ENCODE peak calls at places on chromosomes 2 and 18, in four cellular contexts. One of them, this sample, is unnamed.

GRCh38 chr18:45517181-45517741 is 98.0 kb upstream of the SLC14A2 start:
- DNase-seq in K562: no peak
- DNase-seq in A549: no peak
- DNase-seq in HepG2: no peak
- DNase-seq in this sample: no peak

GRCh38 chr2:134372141-134372540 is 118.3 kb downstream of the MGAT5 start:
- DNase-seq in HepG2: no peak
- DNase-seq in K562: no peak
- DNase-seq in A549: no peak
- DNase-seq in this sample: no peak

GRCh38 chr2:29309090-29310054 is 194.2 kb downstream of the CLIP4 start:
- DNase-seq in HepG2: peak; percentile 62
- DNase-seq in K562: peak; percentile 64
- DNase-seq in A549: peak; percentile 75
- DNase-seq in this sample: no peak

GRCh38 chr18:55790296-55790695 is 202.3 kb upstream of the TCF4 start:
- DNase-seq in K562: no peak
- DNase-seq in HepG2: no peak
- DNase-seq in A549: peak; percentile 41
- DNase-seq in this sample: no peak

GRCh38 chr18:56085561-56085960 is 497.6 kb upstream of the TCF4 start:
- DNase-seq in K562: no peak
- DNase-seq in A549: no peak
- DNase-seq in HepG2: no peak
- DNase-seq in this sample: no peak

GRCh38 chr2:6214471-6214870 is 522.3 kb downstream of the SOX11 start:
- DNase-seq in K562: no peak
- DNase-seq in A549: peak; percentile 17
- DNase-seq in HepG2: no peak
- DNase-seq in this sample: peak; percentile 2

GRCh38 chr2:70733428-70734185 is 34.4 kb downstream of the ADD2 start:
- DNase-seq in HepG2: no peak
- DNase-seq in K562: no peak
- DNase-seq in A549: no peak
- DNase-seq in this sample: no peak

GRCh38 chr2:129092871-129093385 is 774.3 kb upstream of the HS6ST1 start:
- DNase-seq in A549: peak; percentile 6
- DNase-seq in K562: no peak
- DNase-seq in HepG2: no peak
- DNase-seq in this sample: no peak

GRCh38 chr2:6723865-6724571 is 141.7 kb downstream of the CMPK2 start:
- DNase-seq in K562: no peak
- DNase-seq in A549: no peak
- DNase-seq in HepG2: no peak
- DNase-seq in this sample: no peak

GRCh38 chr2:241156997-241157441 is 6.8 kb downstream of the PPP1R7 start:
- DNase-seq in A549: no peak
- DNase-seq in HepG2: no peak
- DNase-seq in K562: no peak
- DNase-seq in this sample: no peak

GRCh38 chr2:164671664-164672396 is 50.5 kb upstream of the GRB14 start:
- DNase-seq in HepG2: no peak
- DNase-seq in A549: no peak
- DNase-seq in K562: no peak
- DNase-seq in this sample: no peak

GRCh38 chr2:140586379-140586778 is 1544.4 kb downstream of the LRP1B start:
- DNase-seq in HepG2: peak; percentile 54
- DNase-seq in A549: peak; percentile 63
- DNase-seq in K562: no peak
- DNase-seq in this sample: peak; percentile 65

GRCh38 chr2:137975280-137976271 is 11.3 kb downstream of the HNMT start:
- DNase-seq in HepG2: peak; percentile 73
- DNase-seq in A549: no peak
- DNase-seq in K562: no peak
- DNase-seq in this sample: no peak

GRCh38 chr2:182416191-182416590 is 10.6 kb downstream of the PDE1A start:
- DNase-seq in HepG2: no peak
- DNase-seq in K562: no peak
- DNase-seq in A549: no peak
- DNase-seq in this sample: no peak

GRCh38 chr2:23235292-23235691 is 149.7 kb upstream of the KLHL29 start:
- DNase-seq in HepG2: no peak
- DNase-seq in K562: no peak
- DNase-seq in A549: no peak
- DNase-seq in this sample: no peak

GRCh38 chr2:98555681-98556080 is 52.6 kb downstream of the COA5 start:
- DNase-seq in HepG2: no peak
- DNase-seq in K562: no peak
- DNase-seq in A549: no peak
- DNase-seq in this sample: no peak

GRCh38 chr2:153163055-153163454 is 315.5 kb downstream of the RPRM start:
- DNase-seq in K562: no peak
- DNase-seq in HepG2: peak; percentile 76
- DNase-seq in A549: peak; percentile 56
- DNase-seq in this sample: peak; percentile 5

GRCh38 chr2:230256735-230257332 is 31.3 kb downstream of the SP140 start:
- DNase-seq in K562: no peak
- DNase-seq in HepG2: no peak
- DNase-seq in A549: no peak
- DNase-seq in this sample: no peak

GRCh38 chr2:28993211-28993960 is 12.3 kb downstream of the TOGARAM2 start:
- DNase-seq in A549: peak; percentile 24
- DNase-seq in K562: no peak
- DNase-seq in HepG2: no peak
- DNase-seq in this sample: no peak

DNA sequence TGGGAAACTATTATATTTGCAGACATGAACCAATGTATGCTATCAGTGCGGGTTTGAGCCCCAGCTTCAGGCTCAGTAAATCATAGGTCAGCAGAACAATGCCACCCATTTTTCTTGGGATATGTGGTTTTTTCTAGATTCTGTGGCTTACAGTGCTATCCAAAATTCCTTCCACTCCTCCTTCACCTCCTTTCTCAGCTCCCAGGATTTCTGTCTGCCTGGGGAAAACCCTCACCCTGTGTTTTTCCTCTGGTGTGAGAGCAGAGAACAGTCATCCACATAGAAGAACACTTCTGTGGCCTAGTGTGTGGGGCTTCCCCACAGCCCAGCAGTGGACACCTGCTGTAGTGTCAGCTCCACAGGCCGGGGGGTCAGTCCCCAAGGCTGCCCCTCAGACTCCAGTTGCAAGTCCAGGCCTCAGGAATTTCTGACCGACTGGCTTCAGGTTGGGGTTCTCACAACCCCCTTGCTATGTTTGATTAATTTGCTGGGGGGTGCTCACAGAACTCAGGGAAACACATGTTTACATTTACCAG is 238.2 kb downstream of the LDLRAD4 start:
- DNase-seq in K562: no peak
- DNase-seq in A549: no peak
- DNase-seq in HepG2: no peak
- DNase-seq in this sample: no peak
- H3K4me2 ChIP-seq in K562: no peak overlapping the region
- H3K4me2 ChIP-seq in A549: no peak overlapping the region
- H3K4me2 ChIP-seq in HepG2: no peak overlapping the region
- H3K4me2 ChIP-seq in this sample: no peak overlapping the region

DNA sequence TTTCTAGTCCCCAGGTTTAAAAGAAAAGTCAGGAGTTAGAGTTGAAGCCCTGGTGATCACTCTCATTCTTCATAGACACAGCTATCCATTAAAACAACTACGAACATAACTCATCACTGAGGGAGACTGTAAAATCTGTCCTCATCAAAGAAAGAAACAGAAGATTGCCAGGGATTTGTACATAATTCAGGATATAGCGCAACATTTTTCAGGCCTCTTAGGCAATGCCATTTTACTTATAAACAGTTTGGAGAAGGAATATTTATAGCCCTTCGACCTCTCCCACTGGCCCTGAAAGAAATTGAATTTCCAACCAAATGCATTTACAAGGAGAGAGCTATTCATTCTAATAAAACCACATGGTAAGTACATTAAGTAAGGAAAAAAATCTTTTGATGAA is 295.1 kb downstream of the RAD51AP2 start:
- DNase-seq in K562: no peak
- DNase-seq in A549: no peak
- DNase-seq in HepG2: no peak
- DNase-seq in this sample: no peak
- TF ChIP-seq RNF2 in K562: no peak
- TF ChIP-seq RNF2 in A549: no peak
- TF ChIP-seq RNF2 in HepG2: no peak
- TF ChIP-seq RNF2 in this sample: no peak

DNA sequence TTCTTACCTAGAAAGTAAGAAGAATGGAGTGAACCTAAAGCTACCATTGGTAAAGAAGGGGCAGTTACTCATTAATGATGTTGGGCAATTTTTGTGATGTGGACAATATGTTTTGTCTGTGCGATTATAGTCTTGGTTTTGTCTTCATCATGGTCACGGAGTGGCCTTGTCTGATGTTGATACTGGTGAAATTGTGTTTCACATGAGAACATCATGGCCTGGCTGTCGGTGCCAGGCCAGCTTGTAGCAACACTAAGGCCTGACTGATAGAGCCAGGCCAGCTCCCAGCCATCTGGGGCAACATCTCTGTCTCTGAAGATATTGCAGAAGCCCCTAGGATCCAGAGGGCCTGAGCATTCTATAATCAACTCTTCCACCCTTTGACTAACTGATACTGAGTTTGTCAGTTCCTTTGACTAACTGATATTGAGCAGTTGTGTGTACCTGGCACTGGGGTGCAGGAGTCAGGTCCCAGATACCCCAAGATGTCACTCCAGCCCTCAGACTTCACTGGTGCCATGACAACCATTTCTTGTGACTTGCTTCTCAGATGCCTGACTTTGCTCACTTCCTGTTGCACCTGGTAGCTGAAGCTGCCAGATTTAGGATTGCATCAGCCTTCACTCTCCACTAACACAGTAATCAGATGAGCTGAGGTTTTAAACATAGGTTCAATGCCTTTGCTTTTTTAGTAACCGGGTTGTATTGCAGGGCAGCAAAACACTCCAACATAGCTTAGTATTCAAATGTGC is 62.5 kb downstream of the RPIA start:
- DNase-seq in HepG2: no peak
- DNase-seq in K562: no peak
- DNase-seq in A549: no peak
- DNase-seq in this sample: no peak
- H3K4me2 ChIP-seq in HepG2: no peak overlapping the region
- H3K4me2 ChIP-seq in K562: peak overlapping the region; percentile 18
- H3K4me2 ChIP-seq in A549: no peak overlapping the region
- H3K4me2 ChIP-seq in this sample: no peak overlapping the region

GRCh38 chr2:157421377-157421944 is 22.4 kb downstream of the CYTIP start:
- DNase-seq in HepG2: no peak
- DNase-seq in A549: no peak
- DNase-seq in K562: no peak
- DNase-seq in this sample: no peak

GRCh38 chr2:157419031-157419580 is 24.8 kb downstream of the CYTIP start:
- DNase-seq in A549: no peak
- DNase-seq in HepG2: no peak
- DNase-seq in K562: no peak
- DNase-seq in this sample: no peak

GRCh38 chr2:157421964-157422363 is 21.9 kb downstream of the CYTIP start:
- DNase-seq in K562: no peak
- DNase-seq in A549: no peak
- DNase-seq in HepG2: no peak
- DNase-seq in this sample: no peak

GRCh38 chr2:157418215-157418614 is 25.7 kb downstream of the CYTIP start:
- DNase-seq in K562: no peak
- DNase-seq in A549: no peak
- DNase-seq in HepG2: no peak
- DNase-seq in this sample: no peak

GRCh38 chr2:157420771-157421323 is 23.0 kb downstream of the CYTIP start:
- DNase-seq in HepG2: no peak
- DNase-seq in A549: peak; percentile 51
- DNase-seq in K562: no peak
- DNase-seq in this sample: no peak
- TF ChIP-seq RNF2 in HepG2: no peak
- TF ChIP-seq RNF2 in A549: no peak
- TF ChIP-seq RNF2 in K562: no peak
- TF ChIP-seq RNF2 in this sample: no peak

DNA sequence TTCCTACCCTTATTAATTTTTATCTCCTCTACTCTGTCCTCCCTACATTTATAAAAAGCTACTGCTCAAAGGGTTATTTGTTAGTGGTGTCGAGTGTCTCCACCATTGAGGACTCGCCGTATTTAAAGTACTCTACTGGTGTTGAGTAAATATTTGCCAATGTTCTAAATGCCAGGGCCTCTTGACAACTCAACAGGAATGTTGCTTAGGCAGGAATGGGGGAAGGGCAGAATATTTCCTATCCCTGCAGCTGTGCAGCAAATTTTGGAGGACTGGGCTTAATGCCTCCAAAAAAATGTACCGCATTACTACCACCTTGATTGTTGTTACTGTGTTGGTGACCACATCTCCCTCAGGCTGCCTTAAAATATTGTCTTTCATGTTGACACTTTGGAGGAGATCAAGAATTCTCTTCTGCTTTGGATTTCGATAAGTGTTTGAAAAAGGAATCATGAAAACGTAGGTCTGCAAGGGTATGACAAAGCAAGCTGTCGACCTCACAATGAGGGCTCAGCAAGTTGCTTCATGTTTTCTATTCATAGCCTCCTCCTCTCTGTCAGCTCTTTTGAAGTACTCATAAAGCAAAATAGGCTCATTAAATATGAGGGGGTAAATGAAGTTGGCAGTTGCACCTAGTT is 84.3 kb downstream of the EFEMP1 start:
- DNase-seq in HepG2: peak; percentile 91
- DNase-seq in K562: no peak
- DNase-seq in A549: peak; percentile 91
- DNase-seq in this sample: no peak
- H3K4me2 ChIP-seq in HepG2: peak overlapping the region; percentile 58
- H3K4me2 ChIP-seq in K562: no peak overlapping the region
- H3K4me2 ChIP-seq in A549: peak overlapping the region; percentile 72
- H3K4me2 ChIP-seq in this sample: peak overlapping the region; percentile 34

GRCh38 chr2:84459944-84460429 is 907 bp upstream of the SUCLG1 start:
- DNase-seq in K562: peak; percentile 31
- DNase-seq in HepG2: no peak
- DNase-seq in A549: no peak
- DNase-seq in this sample: no peak

GRCh38 chr2:84454581-84454980 is 4.5 kb downstream of the SUCLG1 start:
- DNase-seq in K562: no peak
- DNase-seq in A549: no peak
- DNase-seq in HepG2: no peak
- DNase-seq in this sample: no peak

GRCh38 chr2:84459028-84459943 is at the start of gene SUCLG1:
- DNase-seq in A549: peak; percentile 89
- DNase-seq in HepG2: peak; percentile 79
- DNase-seq in K562: peak; percentile 92
- DNase-seq in this sample: peak; percentile 87

GRCh38 chr2:84461310-84461709 is 2.2 kb upstream of the SUCLG1 start:
- DNase-seq in A549: no peak
- DNase-seq in HepG2: peak; percentile 37
- DNase-seq in K562: no peak
- DNase-seq in this sample: no peak

GRCh38 chr2:84458436-84459027 is 548 bp downstream of the SUCLG1 start:
- DNase-seq in K562: peak; percentile 27
- DNase-seq in HepG2: peak; percentile 49
- DNase-seq in A549: peak; percentile 7
- DNase-seq in this sample: no peak
- TF ChIP-seq RNF2 in K562: no peak
- TF ChIP-seq RNF2 in HepG2: no peak
- TF ChIP-seq RNF2 in A549: no peak
- TF ChIP-seq RNF2 in this sample: no peak